ENCODE peak calls at places on chromosomes 3 and 15, in eight cellular contexts. One of them, this sample, is unnamed.

GRCh38 chr3:38455639-38456430 is 2.1 kb downstream of the ACVR2B start:
- DNase-seq in neural crest cell: no peak
- DNase-seq in AG20443: peak
- DNase-seq in posterior cingulate gyrus: no peak
- DNase-seq in mesendoderm: peak
- DNase-seq in NCI-H510A treated with DMSO at 0.1 percent for 48 hours: no peak
- DNase-seq in fibroblast of mammary gland: peak
- DNase-seq in RWPE2: no peak
- DNase-seq in this sample: peak

GRCh38 chr15:72227192-72227586 is 3.8 kb downstream of the PKM start:
- DNase-seq in neural crest cell: no peak
- DNase-seq in AG20443: peak
- DNase-seq in posterior cingulate gyrus: no peak
- DNase-seq in mesendoderm: peak
- DNase-seq in NCI-H510A treated with DMSO at 0.1 percent for 48 hours: no peak
- DNase-seq in fibroblast of mammary gland: peak
- DNase-seq in RWPE2: peak
- DNase-seq in this sample: peak

GRCh38 chr3:168517514-168518071 is 421.9 kb upstream of the GOLIM4 start:
- DNase-seq in neural crest cell: no peak
- DNase-seq in AG20443: no peak
- DNase-seq in posterior cingulate gyrus: no peak
- DNase-seq in mesendoderm: peak
- DNase-seq in NCI-H510A treated with DMSO at 0.1 percent for 48 hours: peak
- DNase-seq in fibroblast of mammary gland: no peak
- DNase-seq in RWPE2: no peak
- DNase-seq in this sample: peak

GRCh38 chr15:31382693-31383005 is 56.0 kb downstream of the KLF13 start:
- DNase-seq in neural crest cell: no peak
- DNase-seq in AG20443: no peak
- DNase-seq in posterior cingulate gyrus: no peak
- DNase-seq in mesendoderm: no peak
- DNase-seq in NCI-H510A treated with DMSO at 0.1 percent for 48 hours: no peak
- DNase-seq in fibroblast of mammary gland: no peak
- DNase-seq in RWPE2: no peak
- DNase-seq in this sample: peak

GRCh38 chr15:80234883-80235282 is 17.1 kb downstream of the CTXND1 start:
- DNase-seq in neural crest cell: peak
- DNase-seq in AG20443: peak
- DNase-seq in posterior cingulate gyrus: no peak
- DNase-seq in mesendoderm: peak
- DNase-seq in NCI-H510A treated with DMSO at 0.1 percent for 48 hours: no peak
- DNase-seq in fibroblast of mammary gland: peak
- DNase-seq in RWPE2: no peak
- DNase-seq in this sample: peak

GRCh38 chr15:67957435-67958139 is 96.5 kb upstream of the PIAS1 start:
- DNase-seq in neural crest cell: no peak
- DNase-seq in AG20443: no peak
- DNase-seq in posterior cingulate gyrus: no peak
- DNase-seq in mesendoderm: no peak
- DNase-seq in NCI-H510A treated with DMSO at 0.1 percent for 48 hours: no peak
- DNase-seq in fibroblast of mammary gland: no peak
- DNase-seq in RWPE2: no peak
- DNase-seq in this sample: no peak

GRCh38 chr15:31390029-31390428 is 63.4 kb downstream of the KLF13 start:
- DNase-seq in neural crest cell: no peak
- DNase-seq in AG20443: no peak
- DNase-seq in posterior cingulate gyrus: no peak
- DNase-seq in mesendoderm: no peak
- DNase-seq in NCI-H510A treated with DMSO at 0.1 percent for 48 hours: no peak
- DNase-seq in fibroblast of mammary gland: no peak
- DNase-seq in RWPE2: no peak
- DNase-seq in this sample: no peak

GRCh38 chr3:71583569-71584215 is at the start of gene FOXP1:
- DNase-seq in neural crest cell: peak
- DNase-seq in AG20443: peak
- DNase-seq in posterior cingulate gyrus: peak
- DNase-seq in mesendoderm: peak
- DNase-seq in NCI-H510A treated with DMSO at 0.1 percent for 48 hours: peak
- DNase-seq in fibroblast of mammary gland: peak
- DNase-seq in RWPE2: no peak
- DNase-seq in this sample: peak

GRCh38 chr15:52193791-52194190 is 2.6 kb upstream of the GNB5 start:
- DNase-seq in neural crest cell: no peak
- DNase-seq in AG20443: no peak
- DNase-seq in posterior cingulate gyrus: no peak
- DNase-seq in mesendoderm: no peak
- DNase-seq in NCI-H510A treated with DMSO at 0.1 percent for 48 hours: no peak
- DNase-seq in fibroblast of mammary gland: no peak
- DNase-seq in RWPE2: no peak
- DNase-seq in this sample: no peak

This sample was measured in renal cortical epithelial cell.